ENCODE peak calls at places on chromosomes 12 and 14, in seven cellular contexts. T, Q, Y, L, W, M and D are unnamed samples.
A peak's percentile ranks its signal among the peaks of the same experiment; 100 is the strongest.

GRCh38 chr12:104498211-104498801 is 41.6 kb downstream of the CHST11 start:
- DNase-seq in T (no peak), Q (no peak), Y (no peak), L (no peak), W (peak; percentile 40), M (peak; percentile 88), D (no peak)

GRCh38 chr14:103185051-103186027 is 62.1 kb downstream of the TNFAIP2 start:
- DNase-seq in T (peak; percentile 26), Q (no peak), Y (peak; percentile 49), L (no peak), W (no peak), M (peak; percentile 26), D (peak; percentile 18)

GRCh38 chr12:66962316-66962715 is 283.4 kb upstream of the GRIP1 start:
- DNase-seq in T (no peak), Q (no peak), Y (no peak), L (no peak), W (no peak), M (no peak), D (no peak)

GRCh38 chr12:59792647-59793046 is 196.8 kb downstream of the SLC16A7 start:
- DNase-seq in T (no peak), Q (no peak), Y (no peak), L (no peak), W (no peak), M (no peak), D (no peak)

GRCh38 chr12:93638095-93638494 is 39.1 kb upstream of the CRADD start:
- DNase-seq in T (no peak), Q (no peak), Y (peak; percentile 42), L (no peak), W (no peak), M (peak; percentile 42), D (no peak)

GRCh38 chr14:24368215-24368561 is 204 bp downstream of the NFATC4 start:
- DNase-seq in T (no peak), Q (no peak), Y (no peak), L (no peak), W (no peak), M (no peak), D (no peak)

GRCh38 chr14:95490727-95491451 is 25.6 kb downstream of the SYNE3 start:
- DNase-seq in T (no peak), Q (no peak), Y (peak; percentile 28), L (peak; percentile 52), W (no peak), M (no peak), D (no peak)

GRCh38 chr12:45292486-45293195 is 76.7 kb downstream of the ANO6 start:
- DNase-seq in T (peak; percentile 14), Q (no peak), Y (no peak), L (peak; percentile 47), W (no peak), M (peak; percentile 49), D (no peak)

GRCh38 chr14:42918615-42919014 is 1311.9 kb downstream of the LRFN5 start:
- DNase-seq in T (no peak), Q (no peak), Y (no peak), L (no peak), W (no peak), M (no peak), D (no peak)

GRCh38 chr12:29428630-29429029 is 47.7 kb upstream of the ERGIC2 start:
- DNase-seq in T (no peak), Q (no peak), Y (peak; percentile 75), L (no peak), W (no peak), M (peak; percentile 89), D (no peak)

GRCh38 chr12:54759751-54760150 is 94.6 kb upstream of the MUCL1 start:
- DNase-seq in T (no peak), Q (no peak), Y (peak; percentile 47), L (no peak), W (no peak), M (peak; percentile 26), D (peak; percentile 43)

GRCh38 chr14:80491131-80491530 is 279.8 kb upstream of the DIO2 start:
- DNase-seq in T (peak; percentile 25), Q (no peak), Y (peak; percentile 69), L (no peak), W (no peak), M (peak; percentile 34), D (peak; percentile 7)

GRCh38 chr14:51382506-51382905 is 142.5 kb downstream of the TMX1 start:
- DNase-seq in T (no peak), Q (no peak), Y (no peak), L (no peak), W (no peak), M (no peak), D (no peak)

GRCh38 chr14:35789651-35790050 is 19.4 kb downstream of the RALGAPA1 start:
- DNase-seq in T (no peak), Q (no peak), Y (peak; percentile 52), L (no peak), W (no peak), M (peak; percentile 77), D (no peak)

GRCh38 chr12:109949089-109949488 is 47.1 kb downstream of the GIT2 start:
- DNase-seq in T (no peak), Q (no peak), Y (peak; percentile 52), L (no peak), W (no peak), M (peak; percentile 67), D (no peak)

GRCh38 chr14:37168721-37169120 is 3.7 kb downstream of the SLC25A21 start:
- DNase-seq in T (no peak), Q (no peak), Y (no peak), L (no peak), W (no peak), M (no peak), D (no peak)

GRCh38 chr12:26317942-26318565 is 122.7 kb downstream of the SSPN start:
- DNase-seq in T (no peak), Q (no peak), Y (peak; percentile 74), L (no peak), W (no peak), M (peak; percentile 95), D (no peak)

GRCh38 chr14:23548351-23549318 is 2.9 kb downstream of the ZFHX2 start:
- DNase-seq in T (no peak), Q (no peak), Y (peak; percentile 61), L (no peak), W (no peak), M (peak; percentile 59), D (no peak)

GRCh38 chr14:39266589-39266870 is 32.8 kb downstream of the MIA2 start:
- DNase-seq in T (no peak), Q (no peak), Y (peak; percentile 73), L (peak; percentile 55), W (no peak), M (no peak), D (peak; percentile 62)

GRCh38 chr14:101586531-101587402 is 25.5 kb downstream of the DIO3 start:
- DNase-seq in T (no peak), Q (no peak), Y (no peak), L (peak; percentile 15), W (no peak), M (no peak), D (no peak)

GRCh38 chr12:39620664-39621658 is 1.4 kb upstream of the ABCD2 start:
- DNase-seq in T (no peak), Q (no peak), Y (no peak), L (no peak), W (no peak), M (peak; percentile 29), D (no peak)

GRCh38 chr14:44847910-44848309 is 113.8 kb downstream of the KLHL28 start:
- DNase-seq in T (no peak), Q (no peak), Y (peak; percentile 63), L (no peak), W (no peak), M (peak; percentile 9), D (no peak)

GRCh38 chr14:105314287-105315185 is at the start of gene PACS2:
- DNase-seq in T (peak; percentile 89), Q (peak; percentile 51), Y (peak; percentile 94), L (peak; percentile 75), W (peak; percentile 71), M (peak; percentile 81), D (peak; percentile 72)

GRCh38 chr12:94795520-94795919 is 145.2 kb upstream of the TMCC3 start:
- DNase-seq in T (no peak), Q (peak; percentile 53), Y (peak; percentile 63), L (peak; percentile 33), W (no peak), M (peak; percentile 67), D (no peak)

GRCh38 chr14:22781606-22782000 is 15.1 kb downstream of the OXA1L start:
- DNase-seq in T (no peak), Q (peak; percentile 8), Y (peak; percentile 63), L (no peak), W (no peak), M (peak; percentile 19), D (no peak)

GRCh38 chr12:70609739-70610491 is 27.3 kb downstream of the PTPRB start:
- DNase-seq in T (peak; percentile 57), Q (no peak), Y (peak; percentile 73), L (peak; percentile 19), W (no peak), M (peak; percentile 22), D (no peak)

GRCh38 chr14:55807059-55807499 is 227.1 kb downstream of the KTN1 start:
- DNase-seq in T (peak; percentile 97), Q (no peak), Y (peak; percentile 47), L (peak; percentile 77), W (peak; percentile 66), M (peak; percentile 88), D (peak; percentile 90)

GRCh38 chr14:82647088-82647697 is 1113.5 kb upstream of the SEL1L start:
- DNase-seq in T (no peak), Q (no peak), Y (no peak), L (no peak), W (no peak), M (no peak), D (no peak)